ENCODE peak calls at places on chromosomes 13 and 19, in four cellular contexts. H is neuronal stem cell, J is IMR-90, N is mesendoderm. C is an unnamed sample.

GRCh38 chr13:110346661-110347067 is 39.6 kb downstream of the COL4A2 start:
- DNase-seq in H (no peak), J (no peak), N (no peak), C (no peak)

GRCh38 chr13:114116734-114117133 is 15.7 kb downstream of the RASA3 start:
- DNase-seq in H (no peak), J (no peak), N (no peak), C (no peak)

GRCh38 chr13:73268306-73268705 is 209.5 kb downstream of the KLF5 start:
- DNase-seq in H (no peak), J (peak; percentile 65), N (no peak), C (peak; percentile 39)

GRCh38 chr19:15911599-15912237 is 13.8 kb upstream of the CYP4F2 start:
- DNase-seq in H (no peak), J (no peak), N (no peak), C (no peak)

GRCh38 chr13:31945202-31945978 is 86.2 kb upstream of the FRY start:
- DNase-seq in H (no peak), J (peak; percentile 81), N (peak; percentile 55), C (peak; percentile 74)

GRCh38 chr13:33169273-33169980 is 116.1 kb downstream of the STARD13 start:
- DNase-seq in H (no peak), J (peak; percentile 93), N (peak; percentile 8), C (peak; percentile 46)

GRCh38 chr19:40232479-40232878 is 6.0 kb upstream of the CCNP start:
- DNase-seq in H (no peak), J (no peak), N (no peak), C (no peak)

GRCh38 chr19:45778010-45778671 is 4.1 kb downstream of the DMPK start:
- DNase-seq in H (no peak), J (no peak), N (no peak), C (no peak)

GRCh38 chr13:36709136-36709895 is 35.5 kb downstream of the SERTM1 start:
- DNase-seq in H (no peak), J (no peak), N (no peak), C (peak; percentile 74)

GRCh38 chr19:33047422-33047821 is 17.3 kb downstream of the RHPN2 start:
- DNase-seq in H (no peak), J (no peak), N (peak; percentile 97), C (no peak)

GRCh38 chr13:60019119-60019993 is 144.4 kb downstream of the DIAPH3 start:
- DNase-seq in H (no peak), J (peak; percentile 40), N (no peak), C (peak; percentile 27)

GRCh38 chr13:82657471-82657870 is 1224.8 kb downstream of the SLITRK1 start:
- DNase-seq in H (no peak), J (no peak), N (no peak), C (no peak)

GRCh38 chr19:5046339-5047039 is 77.6 kb downstream of the KDM4B start:
- DNase-seq in H (no peak), J (peak; percentile 40), N (no peak), C (peak; percentile 19)

GRCh38 chr19:58551577-58552471 is 3.1 kb downstream of the CHMP2A start:
- DNase-seq in H (no peak), J (no peak), N (no peak), C (no peak)

GRCh38 chr19:4585556-4585955 is 26.1 kb upstream of the SEMA6B start:
- DNase-seq in H (no peak), J (no peak), N (no peak), C (no peak)

GRCh38 chr19:45518469-45518826 is 11.2 kb downstream of the VASP start:
- DNase-seq in H (no peak), J (no peak), N (no peak), C (no peak)

GRCh38 chr19:23531976-23532375 is 136.7 kb upstream of the ZNF91 start:
- DNase-seq in H (no peak), J (no peak), N (no peak), C (no peak)

GRCh38 chr19:7679017-7679720 is 1.5 kb upstream of the TRAPPC5 start:
- DNase-seq in H (no peak), J (no peak), N (no peak), C (no peak)

GRCh38 chr19:246551-246950 is 44.7 kb downstream of the PLPP2 start:
- DNase-seq in H (no peak), J (no peak), N (no peak), C (no peak)

GRCh38 chr13:106349080-106349841 is 186.2 kb downstream of the EFNB2 start:
- DNase-seq in H (peak; percentile 38), J (peak; percentile 34), N (peak; percentile 79), C (peak; percentile 10)

GRCh38 chr19:11268783-11269267 is 6.5 kb upstream of the DOCK6 start:
- DNase-seq in H (no peak), J (peak; percentile 84), N (no peak), C (peak; percentile 15)

GRCh38 chr19:17655751-17656480 is 32.2 kb downstream of the UNC13A start:
- DNase-seq in H (no peak), J (no peak), N (no peak), C (no peak)

GRCh38 chr13:73704587-73704986 is 429.6 kb downstream of the KLF12 start:
- DNase-seq in H (no peak), J (no peak), N (no peak), C (no peak)

GRCh38 chr19:55353803-55354697 is 469 bp downstream of the COX6B2 start:
- DNase-seq in H (no peak), J (peak; percentile 43), N (peak; percentile 75), C (peak; percentile 74)

GRCh38 chr13:71873418-71874276 is 6.6 kb upstream of the DACH1 start:
- DNase-seq in H (no peak), J (no peak), N (no peak), C (no peak)

DNA sequence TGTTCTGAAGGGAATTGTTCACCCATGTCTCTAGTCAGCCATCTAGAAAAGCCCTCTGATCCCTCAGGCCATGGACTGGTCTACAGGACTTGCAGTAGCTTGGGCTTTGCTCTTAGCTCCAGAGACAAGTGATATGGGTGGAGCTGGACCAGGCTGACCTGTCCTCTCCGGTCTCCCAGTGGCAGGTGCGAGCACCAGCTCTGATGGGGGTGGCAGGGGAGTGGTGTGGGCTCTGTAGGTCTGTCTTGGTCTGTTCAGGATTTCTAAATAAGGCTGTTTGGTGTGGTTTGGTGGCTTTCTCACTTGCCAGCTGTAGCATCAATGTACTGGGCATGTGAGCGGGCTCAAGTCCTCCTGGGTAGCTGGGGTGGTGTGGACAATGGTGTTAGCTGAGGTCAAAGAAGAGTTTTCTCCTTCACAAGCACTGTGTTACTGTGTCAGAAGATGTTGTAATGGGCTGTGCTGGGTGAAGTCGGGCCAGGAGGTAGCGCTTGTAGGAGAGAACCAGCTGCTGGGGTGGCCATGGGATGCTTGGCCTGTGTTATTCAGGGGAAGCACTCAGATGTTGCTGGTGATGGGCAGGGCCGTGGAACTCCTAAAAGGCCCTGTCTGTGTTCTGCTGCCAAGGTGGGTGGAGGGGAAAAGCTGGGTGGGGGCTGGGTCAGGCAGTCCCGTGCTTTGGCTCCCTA is 16.9 kb downstream of the GPC6 start:
- DNase-seq in H (no peak), J (no peak), N (no peak), C (no peak)
- H3K4me3 ChIP-seq in H (no peak overlapping the region), J (no peak overlapping the region), N (no peak overlapping the region), C (peak overlapping the region; percentile 84)

GRCh38 chr19:10006335-10006708 is 4.0 kb downstream of the COL5A3 start:
- DNase-seq in H (no peak), J (peak; percentile 72), N (no peak), C (peak; percentile 37)

GRCh38 chr19:10007366-10007765 is 2.9 kb downstream of the COL5A3 start:
- DNase-seq in H (no peak), J (peak; percentile 47), N (no peak), C (no peak)

GRCh38 chr19:10007811-10008211 is 2.5 kb downstream of the COL5A3 start:
- DNase-seq in H (no peak), J (peak; percentile 80), N (no peak), C (peak; percentile 47)

GRCh38 chr19:10005632-10006334 is 4.5 kb downstream of the COL5A3 start:
- DNase-seq in H (no peak), J (no peak), N (no peak), C (no peak)

GRCh38 chr19:10006752-10007323 is 3.5 kb downstream of the COL5A3 start:
- DNase-seq in H (no peak), J (no peak), N (no peak), C (no peak)
- H3K4me1 ChIP-seq in H (peaks cover 17% of the 10 kb centered on the region), J (peaks cover 15% of the 10 kb centered on the region), N (no peaks in the 10 kb centered on the region), C (peaks cover 43% of the 10 kb centered on the region)

GRCh38 chr19:38676023-38676877 is 28.8 kb downstream of the ACTN4 start:
- DNase-seq in H (no peak), J (peak; percentile 78), N (no peak), C (peak; percentile 48)
- H3K9ac ChIP-seq in H (no peak overlapping the region), J (peak overlapping the region; percentile 65), N (no peak overlapping the region), C (peak overlapping the region; percentile 21)

GRCh38 chr19:29667390-29667783 is 2.1 kb downstream of the PLEKHF1 start:
- DNase-seq in H (no peak), J (no peak), N (no peak), C (no peak)
- H3K4me3 ChIP-seq in H (no peak overlapping the region), J (no peak overlapping the region), N (no peak overlapping the region), C (peak overlapping the region; percentile 82)

C was measured in adipocyte.